ENCODE peak calls at places on chromosomes 16 and 17, in nine cellular contexts. X, S, T, H, R, Z, Q, B and D are unnamed samples.
A peak's percentile ranks its signal among the peaks of the same experiment; 100 is the strongest.

GRCh38 chr17:752620-753219 is 656 bp upstream of the GEMIN4 start:
- ATAC-seq in X (peak; percentile 14), S (peak; percentile 88), T (peak; percentile 2), H (no peak), R (peak; percentile 6), Z (peak; percentile 0), Q (peak; percentile 6), B (peak; percentile 7), D (peak; percentile 50)

GRCh38 chr17:73396429-73397277 is 84.9 kb upstream of the CDC42EP4 start:
- ATAC-seq in X (no peak), S (peak; percentile 61), T (no peak), H (no peak), R (no peak), Z (no peak), Q (no peak), B (no peak), D (no peak)

GRCh38 chr17:58376472-58376921 is 24.5 kb upstream of the SUPT4H1 start:
- ATAC-seq in X (no peak), S (no peak), T (no peak), H (no peak), R (no peak), Z (no peak), Q (no peak), B (no peak), D (no peak)

GRCh38 chr16:58449768-58450167 is 50.2 kb upstream of the NDRG4 start:
- ATAC-seq in X (no peak), S (no peak), T (no peak), H (no peak), R (no peak), Z (no peak), Q (peak; percentile 67), B (no peak), D (no peak)

GRCh38 chr17:49775546-49776260 is 11.8 kb upstream of the FAM117A start:
- ATAC-seq in X (no peak), S (peak; percentile 55), T (no peak), H (no peak), R (no peak), Z (no peak), Q (no peak), B (no peak), D (peak; percentile 50)

GRCh38 chr16:83329466-83329865 is 478.3 kb upstream of the HSBP1 start:
- ATAC-seq in X (no peak), S (no peak), T (no peak), H (no peak), R (no peak), Z (no peak), Q (no peak), B (no peak), D (no peak)

GRCh38 chr17:49234509-49235080 is 4.0 kb upstream of the PHOSPHO1 start:
- ATAC-seq in X (no peak), S (no peak), T (no peak), H (no peak), R (no peak), Z (no peak), Q (no peak), B (no peak), D (no peak)

GRCh38 chr17:57703273-57703672 is 41.8 kb downstream of the CCDC182 start:
- ATAC-seq in X (no peak), S (no peak), T (no peak), H (no peak), R (no peak), Z (no peak), Q (no peak), B (no peak), D (no peak)

GRCh38 chr17:8108972-8109668 is 9.2 kb downstream of the ALOXE3 start:
- ATAC-seq in X (no peak), S (no peak), T (no peak), H (no peak), R (no peak), Z (no peak), Q (no peak), B (no peak), D (no peak)

GRCh38 chr16:2070576-2071453 is 23.0 kb downstream of the TSC2 start:
- ATAC-seq in X (no peak), S (no peak), T (no peak), H (no peak), R (no peak), Z (no peak), Q (no peak), B (no peak), D (peak; percentile 53)

GRCh38 chr17:10790491-10791401 is 13.2 kb downstream of the TMEM238L start:
- ATAC-seq in X (no peak), S (peak; percentile 81), T (no peak), H (no peak), R (peak; percentile 86), Z (no peak), Q (no peak), B (no peak), D (peak; percentile 47)

GRCh38 chr17:14351493-14351892 is 50.6 kb downstream of the HS3ST3B1 start:
- ATAC-seq in X (no peak), S (peak; percentile 46), T (no peak), H (no peak), R (no peak), Z (peak; percentile 97), Q (no peak), B (no peak), D (peak; percentile 37)

GRCh38 chr16:47888734-47889133 is 267.1 kb downstream of the ABCC12 start:
- ATAC-seq in X (no peak), S (no peak), T (no peak), H (no peak), R (no peak), Z (no peak), Q (no peak), B (no peak), D (no peak)

GRCh38 chr16:10879681-10880589 is 2.9 kb downstream of the CIITA start:
- ATAC-seq in X (no peak), S (no peak), T (no peak), H (no peak), R (no peak), Z (no peak), Q (no peak), B (no peak), D (no peak)

GRCh38 chr16:85930321-85930720 is 31.4 kb downstream of the IRF8 start:
- ATAC-seq in X (no peak), S (no peak), T (no peak), H (no peak), R (no peak), Z (no peak), Q (no peak), B (no peak), D (no peak)